ENCODE peak calls at places on chromosome 21, in ten cellular contexts. M is astrocyte; R is SK-N-SH; A is GM13976; U is osteocyte; B is GM20000; L is AG09319; O is Calu3; F is CD4-positive, alpha-beta T cell; I is choroid plexus epithelial cell. Z is an unnamed sample.

GRCh38 chr21:31750843-31751242 is 18.9 kb upstream of the SCAF4 start:
- DNase-seq in B (no peak), F (no peak), A (no peak), R (no peak), L (no peak), U (no peak), M (peak), I (no peak), O (no peak), Z (no peak)

GRCh38 chr21:16709866-16710550 is 802.8 kb upstream of the CXADR start:
- DNase-seq in F (no peak), M (peak), L (peak), I (peak), A (no peak), O (no peak), B (no peak), R (no peak), U (no peak), Z (no peak)

GRCh38 chr21:42107177-42107880 is 36.2 kb downstream of the UMODL1 start:
- DNase-seq in F (no peak), M (no peak), I (no peak), R (peak), U (no peak), A (no peak), O (no peak), L (no peak), B (no peak), Z (no peak)

GRCh38 chr21:28333455-28334108 is 659.1 kb downstream of the LTN1 start:
- DNase-seq in R (no peak), B (no peak), L (peak), A (no peak), M (peak), F (no peak), U (no peak), O (no peak), I (peak), Z (no peak)

GRCh38 chr21:21163904-21164303 is 165.7 kb downstream of the NCAM2 start:
- DNase-seq in O (peak), I (peak), B (peak), A (peak), F (peak), U (no peak), M (peak), L (peak), R (peak), Z (no peak)

GRCh38 chr21:45445369-45445768 is 40.4 kb downstream of the COL18A1 start:
- DNase-seq in U (no peak), R (no peak), O (no peak), F (no peak), I (no peak), A (no peak), L (no peak), M (no peak), B (no peak), Z (no peak)

GRCh38 chr21:38243732-38244406 is 12.9 kb upstream of the KCNJ15 start:
- DNase-seq in F (no peak), B (peak), I (no peak), M (no peak), R (no peak), A (peak), U (no peak), L (no peak), O (no peak), Z (no peak)

GRCh38 chr21:38852278-38852677 is 46.5 kb downstream of the ETS2 start:
- DNase-seq in O (no peak), A (no peak), U (peak), F (no peak), L (no peak), M (peak), I (peak), B (no peak), R (no peak), Z (no peak)

GRCh38 chr21:46605759-46606426 is 1.0 kb upstream of the S100B start:
- DNase-seq in I (no peak), M (no peak), L (no peak), U (no peak), B (peak), O (no peak), A (peak), F (peak), R (no peak), Z (no peak)

GRCh38 chr21:29851611-29852010 is 88.2 kb downstream of the GRIK1 start:
- DNase-seq in U (no peak), M (no peak), R (no peak), A (no peak), B (no peak), F (no peak), L (no peak), I (no peak), O (no peak), Z (no peak)

GRCh38 chr21:41668051-41668541 is 98.8 kb downstream of the RIPK4 start:
- DNase-seq in U (no peak), R (no peak), A (no peak), L (no peak), M (no peak), F (no peak), I (no peak), B (no peak), O (no peak), Z (no peak)

GRCh38 chr21:45305831-45306230 is 18.1 kb upstream of the POFUT2 start:
- DNase-seq in I (no peak), L (no peak), O (no peak), B (no peak), U (no peak), F (no peak), R (no peak), M (peak), A (no peak), Z (no peak)

GRCh38 chr21:14675774-14676530 is 129.8 kb upstream of the SAMSN1 start:
- DNase-seq in A (no peak), O (no peak), B (no peak), L (no peak), I (peak), R (no peak), U (no peak), F (peak), M (no peak), Z (no peak)

GRCh38 chr21:25573409-25574206 is 33.7 kb downstream of the MRPL39 start:
- DNase-seq in O (peak), M (peak), A (no peak), I (peak), B (no peak), F (no peak), R (peak), L (peak), U (no peak), Z (no peak)

GRCh38 chr21:14095021-14095420 is 115.7 kb downstream of the LIPI start:
- DNase-seq in I (no peak), M (no peak), F (no peak), U (no peak), A (no peak), R (no peak), B (no peak), L (no peak), O (no peak), Z (no peak)

GRCh38 chr21:15164678-15165303 is 100.0 kb upstream of the NRIP1 start:
- DNase-seq in F (no peak), A (no peak), O (no peak), B (no peak), I (peak), L (no peak), U (no peak), M (no peak), R (no peak), Z (no peak)

GRCh38 chr21:45982758-45983731 is 1.5 kb downstream of the COL6A1 start:
- DNase-seq in L (no peak), R (peak), F (no peak), I (no peak), O (no peak), B (no peak), M (no peak), A (no peak), U (peak), Z (peak)

GRCh38 chr21:38660333-38661295 is 145.1 kb upstream of the ETS2 start:
- DNase-seq in R (peak), F (no peak), O (no peak), U (peak), I (no peak), M (no peak), B (peak), L (no peak), A (peak), Z (no peak)

GRCh38 chr21:25615880-25616279 is 8.6 kb upstream of the MRPL39 start:
- DNase-seq in B (no peak), U (no peak), F (no peak), L (no peak), I (no peak), A (no peak), M (no peak), R (no peak), O (no peak), Z (no peak)

GRCh38 chr21:16082038-16082816 is 352.4 kb downstream of the USP25 start:
- DNase-seq in M (no peak), O (no peak), R (no peak), L (no peak), A (no peak), U (no peak), B (no peak), F (no peak), I (peak), Z (no peak)

GRCh38 chr21:39096754-39097153 is 86.5 kb downstream of the PSMG1 start:
- DNase-seq in I (no peak), F (no peak), R (no peak), U (no peak), B (no peak), M (no peak), A (peak), O (no peak), L (no peak), Z (no peak)

GRCh38 chr21:20971296-20971921 is 26.8 kb upstream of the NCAM2 start:
- DNase-seq in R (peak), B (peak), L (no peak), A (peak), M (peak), I (peak), O (peak), F (no peak), U (no peak), Z (no peak)

GRCh38 chr21:44870748-44871495 is 2.6 kb downstream of the PTTG1IP start:
- DNase-seq in I (no peak), B (no peak), A (no peak), F (no peak), R (no peak), L (no peak), O (no peak), U (no peak), M (peak), Z (no peak)

GRCh38 chr21:43270800-43271261 is 102.0 kb downstream of the CRYAA start:
- DNase-seq in R (peak), M (no peak), I (no peak), U (no peak), O (no peak), A (no peak), B (no peak), F (no peak), L (no peak), Z (no peak)

GRCh38 chr21:43269981-43270670 is 101.3 kb downstream of the CRYAA start:
- DNase-seq in A (no peak), B (no peak), L (no peak), R (no peak), I (no peak), F (no peak), M (no peak), U (no peak), O (no peak), Z (no peak)

GRCh38 chr21:43268804-43269186 is 100.0 kb downstream of the CRYAA start:
- DNase-seq in R (no peak), A (no peak), O (no peak), L (no peak), M (no peak), B (no peak), F (no peak), U (no peak), I (no peak), Z (no peak)

GRCh38 chr21:43268086-43268803 is 99.4 kb downstream of the CRYAA start:
- DNase-seq in R (no peak), L (no peak), F (no peak), I (no peak), B (no peak), M (no peak), A (no peak), O (no peak), U (no peak), Z (no peak)

DNA sequence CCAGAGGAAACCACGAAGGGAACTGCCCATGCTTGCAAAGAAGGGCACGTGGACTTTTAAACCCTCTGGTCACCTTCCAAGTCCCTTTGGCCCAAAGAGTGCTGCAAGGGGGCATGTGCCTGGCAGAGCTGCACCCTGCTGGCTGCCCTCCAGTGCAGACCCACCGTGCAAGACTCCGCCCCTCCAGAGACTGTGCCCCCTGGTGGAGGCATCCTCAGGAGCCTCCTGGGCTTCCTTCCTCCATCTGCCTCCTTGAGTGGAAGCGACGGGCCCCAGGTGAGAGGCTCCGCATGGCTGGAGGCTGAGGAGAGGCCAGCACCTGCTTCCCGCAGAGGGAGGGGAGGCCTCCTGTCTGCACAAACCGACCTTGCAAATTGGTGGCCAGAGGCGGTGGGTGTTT is 100.7 kb downstream of the CRYAA start:
- DNase-seq in R (no peak), M (no peak), A (peak), F (peak), L (no peak), O (peak), I (no peak), U (no peak), B (peak), Z (no peak)
- TF ChIP-seq CTCF in R (peak), M (no peak), A (peak), F (peak), L (peak), O (no peak), I (peak), U (no peak), B (no peak), Z (no peak)

DNA sequence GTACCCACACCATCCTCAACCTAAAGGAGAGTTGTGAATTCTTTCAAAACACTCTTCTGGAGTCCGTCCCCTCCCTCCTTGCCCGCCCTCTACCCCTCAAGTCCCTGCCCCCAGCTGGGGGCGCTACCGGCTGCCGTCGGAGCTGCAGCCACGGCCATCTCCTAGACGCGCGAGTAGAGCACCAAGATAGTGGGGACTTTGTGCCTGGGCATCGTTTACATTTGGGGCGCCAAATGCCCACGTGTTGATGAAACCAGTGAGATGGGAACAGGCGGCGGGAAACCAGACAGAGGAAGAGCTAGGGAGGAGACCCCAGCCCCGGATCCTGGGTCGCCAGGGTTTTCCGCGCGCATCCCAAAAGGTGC is 647 bp upstream of the OLIG2 start:
- DNase-seq in M (no peak), U (no peak), B (no peak), R (peak), F (no peak), A (peak), L (no peak), I (no peak), O (no peak), Z (no peak)
- TF ChIP-seq CTCF in M (no peak), U (peak), B (no peak), R (no peak), F (no peak), A (no peak), L (no peak), I (no peak), O (no peak), Z (no peak)

DNA sequence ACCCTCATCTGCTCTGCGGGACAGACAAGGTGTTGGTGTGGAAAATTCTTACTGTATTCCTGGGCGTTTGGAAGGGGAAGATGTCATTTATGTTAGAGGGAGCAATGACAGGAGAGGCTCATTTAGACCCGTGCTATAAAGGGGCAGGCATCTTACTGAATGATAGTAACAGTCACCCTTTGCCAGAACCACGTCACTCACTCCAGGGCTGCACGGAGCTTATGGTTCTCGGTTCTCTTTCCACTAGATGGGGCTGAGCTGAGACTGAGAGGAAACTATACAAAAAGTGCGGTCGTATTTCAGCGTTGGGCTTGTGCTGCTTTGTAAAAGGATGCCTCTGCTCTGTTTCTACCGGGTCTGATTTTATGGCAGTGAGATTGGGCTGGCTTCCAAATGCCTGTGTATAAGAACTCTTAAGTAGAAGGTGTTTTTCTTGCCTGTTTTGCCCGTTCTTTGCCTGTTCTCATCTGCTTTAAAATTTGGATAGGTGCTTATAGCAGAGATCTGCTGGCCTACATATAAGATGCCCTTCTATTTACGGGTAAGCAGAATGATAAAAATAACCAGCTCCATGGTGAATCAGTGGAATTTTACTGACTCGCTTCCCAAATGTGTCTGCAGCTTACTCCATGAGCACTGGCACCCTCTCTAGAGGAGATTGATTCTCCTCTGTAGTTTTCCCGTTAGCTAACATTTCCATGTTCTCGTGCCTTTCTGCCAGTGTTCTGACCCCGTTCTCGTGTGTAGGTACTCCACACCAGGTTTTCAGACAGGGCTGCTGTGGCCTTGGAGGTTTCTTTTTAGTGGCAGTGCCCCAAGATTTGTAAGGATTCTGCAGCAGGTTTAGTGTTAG is 55.9 kb downstream of the MRPS6 start:
- DNase-seq in R (peak), U (peak), I (peak), F (peak), A (no peak), B (no peak), O (no peak), L (peak), M (peak), Z (no peak)
- TF ChIP-seq CTCF in R (peak), U (peak), I (peak), F (peak), A (no peak), B (no peak), O (no peak), L (peak), M (peak), Z (no peak)

GRCh38 chr21:36540700-36541099 is 60.8 kb upstream of the CLDN14 start:
- DNase-seq in B (no peak), M (no peak), L (no peak), F (no peak), U (no peak), I (no peak), R (no peak), O (no peak), A (no peak), Z (no peak)

GRCh38 chr21:36544545-36544944 is 64.6 kb upstream of the CLDN14 start:
- DNase-seq in B (no peak), M (no peak), R (peak), L (no peak), F (no peak), U (no peak), I (no peak), O (no peak), A (no peak), Z (no peak)

GRCh38 chr21:36541721-36542139 is 61.8 kb upstream of the CLDN14 start:
- DNase-seq in L (no peak), F (no peak), R (no peak), B (peak), O (no peak), M (no peak), I (no peak), U (no peak), A (peak), Z (no peak)

GRCh38 chr21:36543924-36544323 is 64.0 kb upstream of the CLDN14 start:
- DNase-seq in B (no peak), I (no peak), A (no peak), M (no peak), U (no peak), F (no peak), L (no peak), R (no peak), O (no peak), Z (no peak)

GRCh38 chr21:36542312-36543101 is 62.6 kb upstream of the CLDN14 start:
- DNase-seq in A (peak), U (no peak), O (no peak), I (peak), M (no peak), R (no peak), B (peak), L (no peak), F (no peak), Z (no peak)
- TF ChIP-seq CTCF in A (peak), U (no peak), O (no peak), I (no peak), M (no peak), R (no peak), B (peak), L (no peak), F (no peak), Z (no peak)

DNA sequence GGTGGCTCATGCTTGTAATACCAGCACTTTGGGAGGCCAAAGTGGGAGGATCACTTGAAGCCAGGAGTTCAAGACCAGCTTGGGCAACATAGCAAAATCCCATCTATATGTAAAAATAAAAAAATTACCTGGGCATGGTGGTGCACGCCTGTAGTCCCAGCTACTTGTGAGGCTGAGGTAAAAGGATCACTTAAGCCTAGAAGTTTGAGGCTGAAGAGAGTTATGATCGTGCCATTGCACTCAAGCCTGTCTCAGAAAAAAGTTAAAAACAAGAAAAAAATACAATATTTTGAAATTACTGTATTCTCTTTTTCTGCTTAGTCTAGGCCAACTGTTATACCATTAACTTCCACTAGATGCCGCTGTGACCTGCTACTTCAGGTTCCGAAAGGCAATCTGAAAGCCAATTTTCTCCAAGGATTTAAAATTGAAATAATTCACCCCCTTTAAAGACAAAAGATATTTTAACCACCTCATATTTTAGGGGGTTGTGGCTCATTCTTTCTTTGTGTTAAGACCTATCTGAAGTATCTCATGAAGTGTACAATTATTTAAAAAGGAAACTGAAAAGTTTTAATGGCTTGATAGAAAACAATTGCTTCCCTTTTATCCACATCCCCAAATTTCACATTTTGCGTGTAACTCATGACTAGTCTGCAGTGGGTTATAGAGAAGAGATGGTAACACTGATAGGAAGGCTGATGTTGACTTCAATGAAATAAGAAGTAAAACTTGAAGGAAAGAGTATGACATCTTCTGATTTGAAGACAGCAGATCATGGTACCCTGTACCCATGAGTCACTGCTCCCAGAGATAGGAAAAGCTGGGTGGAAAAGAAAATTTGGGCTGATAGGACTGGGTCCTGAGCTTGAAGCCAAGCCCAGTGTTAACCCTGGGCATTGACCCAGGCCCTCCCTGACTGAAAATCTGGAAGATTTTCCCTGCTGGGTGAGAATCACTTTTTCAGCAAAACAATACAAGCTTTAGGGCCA is 24.4 kb upstream of the CLDN14 start:
- DNase-seq in A (no peak), F (no peak), R (peak), I (peak), O (peak), M (no peak), L (peak), U (no peak), B (peak), Z (no peak)
- TF ChIP-seq CTCF in A (peak), F (peak), R (peak), I (peak), O (peak), M (peak), L (peak), U (peak), B (peak), Z (peak)

Z was measured in activated B cell treated with CpG ODN at 0.5 μM for 24 hours.